ENCODE peak calls at places on chromosomes 13 and 19, in five cellular contexts. K is body of pancreas, Q is AG04449, H is OCI-LY7, A is foreskin fibroblast. L is an unnamed sample.

GRCh38 chr19:7295912-7296486 is 1.8 kb upstream of the INSR start:
- DNase-seq in A (no peak), Q (no peak), H (no peak), K (no peak), L (no peak)

GRCh38 chr13:31896427-31896826 is 135.1 kb upstream of the FRY start:
- DNase-seq in Q (peak; percentile 54), H (no peak), A (peak; percentile 59), K (no peak), L (peak; percentile 76)

GRCh38 chr13:112679932-112680677 is 9.7 kb upstream of the ATP11A start:
- DNase-seq in H (no peak), K (no peak), Q (no peak), A (no peak), L (no peak)

GRCh38 chr13:112457485-112457884 is 81.3 kb downstream of the SPACA7 start:
- DNase-seq in A (no peak), H (no peak), K (no peak), Q (no peak), L (no peak)

GRCh38 chr13:38879278-38879677 is 111.4 kb downstream of the STOML3 start:
- DNase-seq in Q (no peak), K (no peak), A (no peak), H (no peak), L (peak; percentile 2)

GRCh38 chr19:43534811-43535761 is 2.1 kb downstream of the ZNF575 start:
- DNase-seq in K (peak; percentile 61), Q (no peak), A (no peak), H (peak; percentile 31), L (peak; percentile 79)

GRCh38 chr19:34308381-34309367 is 54.3 kb downstream of the GARRE1 start:
- DNase-seq in A (no peak), H (peak; percentile 49), Q (no peak), K (no peak), L (peak; percentile 90)

GRCh38 chr19:55406869-55407624 is 541 bp downstream of the UBE2S start:
- DNase-seq in Q (no peak), K (peak; percentile 27), A (no peak), H (peak; percentile 57), L (peak; percentile 53)

GRCh38 chr13:60242231-60242630 is 78.5 kb upstream of the DIAPH3 start:
- DNase-seq in H (no peak), Q (no peak), A (no peak), K (no peak), L (no peak)

GRCh38 chr13:35392768-35393167 is 83.7 kb downstream of the MAB21L1 start:
- DNase-seq in H (no peak), Q (no peak), A (no peak), K (no peak), L (no peak)

GRCh38 chr13:106349080-106349841 is 186.2 kb downstream of the EFNB2 start:
- DNase-seq in H (no peak), A (no peak), Q (no peak), K (no peak), L (peak; percentile 10)

GRCh38 chr13:95784891-95785290 is 108.0 kb downstream of the DNAJC3 start:
- DNase-seq in Q (no peak), A (peak; percentile 9), K (no peak), H (no peak), L (no peak)

GRCh38 chr13:112680741-112681360 is 9.0 kb upstream of the ATP11A start:
- DNase-seq in H (no peak), A (no peak), Q (no peak), K (no peak), L (no peak)

GRCh38 chr19:35975608-35976214 is 19.3 kb upstream of the SDHAF1 start:
- DNase-seq in A (no peak), K (no peak), Q (no peak), H (no peak), L (peak; percentile 82)

GRCh38 chr13:24672141-24673132 is 7.8 kb upstream of the ATP12A start:
- DNase-seq in K (no peak), A (no peak), Q (no peak), H (no peak), L (no peak)

GRCh38 chr13:24670927-24671326 is 9.3 kb upstream of the ATP12A start:
- DNase-seq in H (peak; percentile 73), K (no peak), Q (no peak), A (no peak), L (peak; percentile 23)

GRCh38 chr13:24668955-24669354 is 11.3 kb upstream of the ATP12A start:
- DNase-seq in K (no peak), Q (no peak), A (no peak), H (no peak), L (no peak)

GRCh38 chr13:24670174-24670573 is 10.0 kb upstream of the ATP12A start:
- DNase-seq in Q (no peak), A (no peak), H (no peak), K (no peak), L (no peak)

DNA sequence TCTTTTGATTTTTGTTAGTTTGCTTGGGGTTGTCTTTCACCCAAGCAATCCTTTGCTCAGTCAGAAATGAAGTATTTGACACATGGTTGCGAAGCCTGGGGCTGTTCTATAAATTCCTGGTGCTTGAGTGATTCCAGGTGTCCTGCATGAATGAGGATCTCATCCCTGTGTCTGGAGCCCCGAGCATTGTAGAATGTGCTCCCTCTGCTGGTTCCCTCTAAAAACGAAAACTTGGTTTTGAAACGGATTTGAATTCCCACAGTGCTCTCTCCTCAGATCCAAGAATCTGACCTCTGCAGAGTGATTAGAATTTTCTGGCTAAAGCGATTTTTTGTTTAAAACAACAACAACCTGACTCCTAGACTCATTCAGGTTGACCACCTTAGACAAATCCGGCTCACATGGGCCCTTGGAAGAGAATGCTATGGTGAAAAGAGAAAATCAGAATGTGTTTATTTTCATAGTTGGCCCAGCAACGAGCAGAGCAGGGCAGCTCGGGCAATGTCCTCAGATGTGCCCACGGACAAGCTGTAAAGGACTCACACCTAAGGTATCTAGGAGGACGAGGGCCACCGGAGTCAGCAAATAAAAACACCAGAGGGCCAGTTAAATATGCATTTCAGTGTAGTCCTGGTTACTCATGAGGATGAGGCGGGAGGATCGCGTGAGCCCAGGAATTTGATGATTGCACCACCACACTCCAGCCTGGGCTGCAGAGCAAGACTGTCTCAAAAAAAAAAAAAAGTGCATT is 8.7 kb upstream of the ATP12A start:
- DNase-seq in A (peak; percentile 86), Q (peak; percentile 65), K (peak; percentile 42), H (peak; percentile 59), L (peak; percentile 91)
- H3K4me3 ChIP-seq in A (peak overlapping the region; percentile 29), Q (peak overlapping the region; percentile 44), K (no peak overlapping the region), H (peak overlapping the region; percentile 45), L (no peak overlapping the region)

GRCh38 chr19:41354343-41354974 is 737 bp upstream of the TGFB1 start:
- DNase-seq in H (no peak), K (no peak), Q (no peak), A (no peak), L (no peak)

GRCh38 chr19:41351339-41352245 is 2.1 kb downstream of the TGFB1 start:
- DNase-seq in K (peak; percentile 63), H (peak; percentile 56), A (no peak), Q (no peak), L (peak; percentile 63)

GRCh38 chr19:41353466-41354342 is at the start of gene TGFB1:
- DNase-seq in A (peak; percentile 89), K (peak; percentile 84), Q (no peak), H (peak; percentile 93), L (peak; percentile 95)

GRCh38 chr19:41352279-41352608 is 1.5 kb downstream of the TGFB1 start:
- DNase-seq in Q (no peak), H (no peak), K (no peak), A (no peak), L (no peak)

DNA sequence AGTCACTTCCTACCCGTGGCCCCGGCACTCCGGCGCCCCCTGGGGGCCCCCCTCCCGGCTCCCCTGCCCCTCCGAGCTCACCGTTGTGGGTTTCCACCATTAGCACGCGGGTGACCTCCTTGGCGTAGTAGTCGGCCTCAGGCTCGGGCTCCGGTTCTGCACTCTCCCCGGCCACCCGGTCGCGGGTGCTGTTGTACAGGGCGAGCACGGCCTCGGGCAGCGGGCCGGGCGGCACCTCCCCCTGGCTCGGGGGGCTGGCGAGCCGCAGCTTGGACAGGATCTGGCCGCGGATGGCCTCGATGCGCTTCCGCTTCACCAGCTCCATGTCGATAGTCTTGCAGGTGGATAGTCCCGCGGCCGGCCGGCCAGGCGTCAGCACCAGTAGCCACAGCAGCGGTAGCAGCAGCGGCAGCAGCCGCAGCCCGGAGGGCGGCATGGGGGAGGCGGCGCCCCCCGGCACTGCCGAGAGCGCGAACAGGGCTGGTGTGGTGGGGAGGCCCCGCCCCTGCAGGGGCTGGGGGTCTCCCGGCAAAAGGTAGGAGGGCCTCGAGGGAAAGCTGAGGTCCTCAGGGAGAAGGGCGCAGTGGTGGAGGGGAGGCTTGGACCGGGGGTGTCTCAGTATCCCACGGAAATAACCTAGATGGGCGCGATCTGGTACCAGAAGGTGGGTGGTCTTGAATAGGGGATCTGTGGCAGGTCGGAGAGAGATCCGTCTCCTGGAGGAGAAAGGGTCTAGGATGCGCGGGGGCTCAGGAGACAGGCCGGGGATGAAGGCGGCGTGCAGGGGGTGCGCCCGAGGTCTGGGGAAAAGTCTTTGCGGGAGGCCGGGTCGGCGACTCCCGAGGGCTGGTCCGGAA is 885 bp downstream of the TGFB1 start:
- DNase-seq in K (peak; percentile 62), Q (no peak), A (no peak), H (peak; percentile 82), L (peak; percentile 54)
- TF ChIP-seq CTCF in K (no peak), Q (peak; percentile 67), A (peak; percentile 51), H (peak; percentile 89), L (peak; percentile 58)

DNA sequence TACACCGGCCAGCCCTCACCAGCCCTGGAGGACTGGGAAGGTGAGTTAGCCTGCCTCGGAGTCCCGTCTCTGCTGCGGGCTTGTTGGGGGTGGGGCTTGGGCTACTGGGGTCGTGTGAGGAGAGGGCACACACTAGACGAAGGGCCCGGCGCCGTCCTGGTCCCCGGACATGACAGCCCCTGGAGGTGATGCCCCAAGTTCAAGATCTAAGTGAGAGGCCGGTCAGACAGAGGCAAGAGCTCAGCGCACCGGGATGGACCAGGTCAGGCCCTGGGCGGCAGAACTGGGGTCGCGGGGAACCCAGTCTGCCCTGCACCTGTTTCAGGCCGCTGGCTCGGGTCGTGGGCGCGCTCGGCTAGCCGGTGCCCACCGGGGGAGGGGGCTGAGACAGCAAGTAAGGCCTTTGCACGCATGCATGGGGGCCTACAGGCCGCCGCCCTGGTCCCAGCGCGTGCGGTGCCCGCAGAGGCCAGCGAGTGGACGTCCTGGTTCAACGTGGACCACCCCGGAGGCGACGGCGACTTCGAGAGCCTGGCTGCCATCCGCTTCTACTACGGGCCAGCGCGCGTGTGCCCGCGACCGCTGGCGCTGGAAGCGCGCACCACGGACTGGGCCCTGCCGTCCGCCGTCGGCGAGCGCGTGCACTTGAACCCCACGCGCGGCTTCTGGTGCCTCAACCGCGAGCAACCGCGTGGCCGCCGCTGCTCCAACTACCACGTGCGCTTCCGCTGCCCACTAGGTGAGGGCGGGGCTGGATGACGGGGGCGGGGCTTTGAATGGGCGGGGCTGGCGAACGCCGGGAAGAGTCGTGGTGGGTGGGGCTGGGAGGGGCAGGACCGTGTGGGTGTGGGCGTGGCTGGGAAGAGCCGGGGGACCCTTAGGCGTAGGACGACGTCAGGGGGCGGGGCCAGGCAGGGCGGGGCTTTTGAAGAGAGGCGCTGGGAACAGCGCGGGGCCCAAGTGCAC is 2.0 kb downstream of the CILP2 start:
- DNase-seq in K (peak; percentile 64), H (peak; percentile 54), A (peak; percentile 74), Q (no peak), L (no peak)
- H3K4me3 ChIP-seq in K (no peak overlapping the region), H (no peak overlapping the region), A (no peak overlapping the region), Q (no peak overlapping the region), L (no peak overlapping the region)

DNA sequence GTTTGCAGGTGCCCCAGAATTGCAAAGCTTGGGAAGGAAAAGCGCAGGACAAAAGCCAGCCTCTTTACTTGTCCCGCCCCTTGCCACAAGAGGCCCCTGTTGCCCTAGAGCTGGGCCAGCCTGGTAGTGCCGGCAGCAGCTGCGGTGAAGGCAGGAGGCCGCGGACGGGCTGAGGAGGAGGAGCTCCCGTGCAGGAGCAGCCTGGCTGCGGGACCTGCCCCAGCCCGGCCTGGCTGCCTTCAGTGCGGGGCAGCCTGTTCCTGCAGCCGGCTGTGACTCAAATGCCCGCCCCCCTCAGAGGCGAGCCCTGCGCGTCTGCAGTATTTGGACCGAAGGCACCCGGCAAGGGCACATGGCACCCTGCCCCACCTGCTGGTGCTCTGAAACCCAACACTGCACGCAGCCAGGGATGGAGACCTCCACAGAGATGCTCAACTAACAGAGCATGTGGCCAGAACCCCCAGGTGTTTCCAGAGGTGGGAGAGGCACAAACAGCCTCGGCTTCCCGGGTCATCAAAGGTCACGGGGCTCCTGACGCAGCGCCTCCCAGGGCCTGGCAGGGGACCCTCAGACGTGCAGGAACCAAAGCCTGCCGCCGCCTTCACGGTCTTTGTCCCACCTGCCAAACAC is 29.7 kb downstream of the NAXD start:
- DNase-seq in A (peak; percentile 67), K (peak; percentile 73), Q (peak; percentile 10), H (peak; percentile 64), L (peak; percentile 80)
- TF ChIP-seq CTCF in A (peak; percentile 33), K (no peak), Q (peak; percentile 57), H (peak; percentile 66), L (peak; percentile 37)

L was measured in cardiac muscle cell.